ENCODE peak calls at places on chromosomes 16 and 17, in ten cellular contexts. One of them, this sample, is unnamed.

GRCh38 chr17:76370261-76370993 is 14.0 kb upstream of the SPHK1 start:
- DNase-seq in AG08395: peak
- DNase-seq in iris pigment epithelial cell: peak
- DNase-seq in IMR-90: peak
- DNase-seq in Karpas-422: peak
- DNase-seq in A549: peak
- DNase-seq in stimulated activated CD4-positive, alpha-beta T cell treated with anti-CD3 and anti-CD28 coated beads, Interleukin-4, amount 100 ng/mL, for 4 hours: no peak
- DNase-seq in activated naive CD4-positive, alpha-beta T cell: no peak
- DNase-seq in HEK293T: no peak
- DNase-seq in neural crest cell: no peak
- DNase-seq in this sample: peak

GRCh38 chr16:12803203-12804093 is at the start of gene CPPED1:
- DNase-seq in AG08395: peak
- DNase-seq in iris pigment epithelial cell: peak
- DNase-seq in IMR-90: peak
- DNase-seq in Karpas-422: peak
- DNase-seq in A549: peak
- DNase-seq in stimulated activated CD4-positive, alpha-beta T cell treated with anti-CD3 and anti-CD28 coated beads, Interleukin-4, amount 100 ng/mL, for 4 hours: peak
- DNase-seq in activated naive CD4-positive, alpha-beta T cell: peak
- DNase-seq in HEK293T: peak
- DNase-seq in neural crest cell: peak
- DNase-seq in this sample: peak

GRCh38 chr16:85898521-85899442 is at the start of gene IRF8:
- DNase-seq in AG08395: peak
- DNase-seq in iris pigment epithelial cell: peak
- DNase-seq in IMR-90: no peak
- DNase-seq in Karpas-422: peak
- DNase-seq in A549: no peak
- DNase-seq in stimulated activated CD4-positive, alpha-beta T cell treated with anti-CD3 and anti-CD28 coated beads, Interleukin-4, amount 100 ng/mL, for 4 hours: peak
- DNase-seq in activated naive CD4-positive, alpha-beta T cell: peak
- DNase-seq in HEK293T: peak
- DNase-seq in neural crest cell: peak
- DNase-seq in this sample: no peak

GRCh38 chr17:77858291-77859034 is 100.0 kb upstream of the TNRC6C start:
- DNase-seq in AG08395: no peak
- DNase-seq in iris pigment epithelial cell: no peak
- DNase-seq in IMR-90: no peak
- DNase-seq in Karpas-422: no peak
- DNase-seq in A549: no peak
- DNase-seq in stimulated activated CD4-positive, alpha-beta T cell treated with anti-CD3 and anti-CD28 coated beads, Interleukin-4, amount 100 ng/mL, for 4 hours: no peak
- DNase-seq in activated naive CD4-positive, alpha-beta T cell: no peak
- DNase-seq in HEK293T: no peak
- DNase-seq in neural crest cell: no peak
- DNase-seq in this sample: no peak

GRCh38 chr16:57672824-57673223 is 4.7 kb downstream of the ADGRG3 start:
- DNase-seq in AG08395: no peak
- DNase-seq in iris pigment epithelial cell: no peak
- DNase-seq in IMR-90: no peak
- DNase-seq in Karpas-422: no peak
- DNase-seq in A549: no peak
- DNase-seq in stimulated activated CD4-positive, alpha-beta T cell treated with anti-CD3 and anti-CD28 coated beads, Interleukin-4, amount 100 ng/mL, for 4 hours: no peak
- DNase-seq in activated naive CD4-positive, alpha-beta T cell: no peak
- DNase-seq in HEK293T: no peak
- DNase-seq in neural crest cell: no peak
- DNase-seq in this sample: no peak

GRCh38 chr17:73657473-73658116 is 13.3 kb upstream of the SDK2 start:
- DNase-seq in AG08395: peak
- DNase-seq in iris pigment epithelial cell: peak
- DNase-seq in IMR-90: no peak
- DNase-seq in Karpas-422: peak
- DNase-seq in A549: peak
- DNase-seq in stimulated activated CD4-positive, alpha-beta T cell treated with anti-CD3 and anti-CD28 coated beads, Interleukin-4, amount 100 ng/mL, for 4 hours: no peak
- DNase-seq in activated naive CD4-positive, alpha-beta T cell: no peak
- DNase-seq in HEK293T: peak
- DNase-seq in neural crest cell: peak
- DNase-seq in this sample: peak

GRCh38 chr17:19002805-19003542 is 1.6 kb downstream of the FAM83G start:
- DNase-seq in AG08395: peak
- DNase-seq in iris pigment epithelial cell: peak
- DNase-seq in IMR-90: peak
- DNase-seq in Karpas-422: no peak
- DNase-seq in A549: no peak
- DNase-seq in stimulated activated CD4-positive, alpha-beta T cell treated with anti-CD3 and anti-CD28 coated beads, Interleukin-4, amount 100 ng/mL, for 4 hours: peak
- DNase-seq in activated naive CD4-positive, alpha-beta T cell: no peak
- DNase-seq in HEK293T: no peak
- DNase-seq in neural crest cell: no peak
- DNase-seq in this sample: peak

GRCh38 chr16:3754304-3754703 is 37.0 kb upstream of the TRAP1 start:
- DNase-seq in AG08395: peak
- DNase-seq in iris pigment epithelial cell: peak
- DNase-seq in IMR-90: peak
- DNase-seq in Karpas-422: no peak
- DNase-seq in A549: no peak
- DNase-seq in stimulated activated CD4-positive, alpha-beta T cell treated with anti-CD3 and anti-CD28 coated beads, Interleukin-4, amount 100 ng/mL, for 4 hours: no peak
- DNase-seq in activated naive CD4-positive, alpha-beta T cell: no peak
- DNase-seq in HEK293T: no peak
- DNase-seq in neural crest cell: no peak
- DNase-seq in this sample: no peak

GRCh38 chr17:34720760-34721159 is 141.4 kb downstream of the TMEM132E start:
- DNase-seq in AG08395: no peak
- DNase-seq in iris pigment epithelial cell: no peak
- DNase-seq in IMR-90: no peak
- DNase-seq in Karpas-422: no peak
- DNase-seq in A549: peak
- DNase-seq in stimulated activated CD4-positive, alpha-beta T cell treated with anti-CD3 and anti-CD28 coated beads, Interleukin-4, amount 100 ng/mL, for 4 hours: no peak
- DNase-seq in activated naive CD4-positive, alpha-beta T cell: no peak
- DNase-seq in HEK293T: no peak
- DNase-seq in neural crest cell: no peak
- DNase-seq in this sample: peak

GRCh38 chr17:47745037-47745380 is 12.0 kb downstream of the TBX21 start:
- DNase-seq in AG08395: no peak
- DNase-seq in iris pigment epithelial cell: no peak
- DNase-seq in IMR-90: no peak
- DNase-seq in Karpas-422: no peak
- DNase-seq in A549: no peak
- DNase-seq in stimulated activated CD4-positive, alpha-beta T cell treated with anti-CD3 and anti-CD28 coated beads, Interleukin-4, amount 100 ng/mL, for 4 hours: no peak
- DNase-seq in activated naive CD4-positive, alpha-beta T cell: no peak
- DNase-seq in HEK293T: no peak
- DNase-seq in neural crest cell: no peak
- DNase-seq in this sample: no peak

GRCh38 chr17:31067699-31068184 is 27.0 kb upstream of the NF1 start:
- DNase-seq in AG08395: peak
- DNase-seq in iris pigment epithelial cell: peak
- DNase-seq in IMR-90: peak
- DNase-seq in Karpas-422: no peak
- DNase-seq in A549: peak
- DNase-seq in stimulated activated CD4-positive, alpha-beta T cell treated with anti-CD3 and anti-CD28 coated beads, Interleukin-4, amount 100 ng/mL, for 4 hours: no peak
- DNase-seq in activated naive CD4-positive, alpha-beta T cell: no peak
- DNase-seq in HEK293T: no peak
- DNase-seq in neural crest cell: no peak
- DNase-seq in this sample: peak

GRCh38 chr16:71460246-71460645 is 1.8 kb downstream of the ZNF23 start:
- DNase-seq in AG08395: peak
- DNase-seq in iris pigment epithelial cell: peak
- DNase-seq in IMR-90: peak
- DNase-seq in Karpas-422: no peak
- DNase-seq in A549: no peak
- DNase-seq in stimulated activated CD4-positive, alpha-beta T cell treated with anti-CD3 and anti-CD28 coated beads, Interleukin-4, amount 100 ng/mL, for 4 hours: no peak
- DNase-seq in activated naive CD4-positive, alpha-beta T cell: no peak
- DNase-seq in HEK293T: no peak
- DNase-seq in neural crest cell: no peak
- DNase-seq in this sample: peak

GRCh38 chr17:22268214-22268911 is 576.0 kb downstream of the KCNJ18 start:
- DNase-seq in AG08395: no peak
- DNase-seq in iris pigment epithelial cell: no peak
- DNase-seq in IMR-90: no peak
- DNase-seq in Karpas-422: peak
- DNase-seq in A549: no peak
- DNase-seq in stimulated activated CD4-positive, alpha-beta T cell treated with anti-CD3 and anti-CD28 coated beads, Interleukin-4, amount 100 ng/mL, for 4 hours: no peak
- DNase-seq in activated naive CD4-positive, alpha-beta T cell: no peak
- DNase-seq in HEK293T: no peak
- DNase-seq in neural crest cell: no peak
- DNase-seq in this sample: no peak

GRCh38 chr17:30263552-30264333 is 28.0 kb downstream of the BLMH start:
- DNase-seq in AG08395: no peak
- DNase-seq in iris pigment epithelial cell: peak
- DNase-seq in IMR-90: peak
- DNase-seq in Karpas-422: no peak
- DNase-seq in A549: no peak
- DNase-seq in stimulated activated CD4-positive, alpha-beta T cell treated with anti-CD3 and anti-CD28 coated beads, Interleukin-4, amount 100 ng/mL, for 4 hours: no peak
- DNase-seq in activated naive CD4-positive, alpha-beta T cell: no peak
- DNase-seq in HEK293T: no peak
- DNase-seq in neural crest cell: no peak
- DNase-seq in this sample: no peak

GRCh38 chr17:75640556-75641119 is 7.4 kb downstream of the SMIM5 start:
- DNase-seq in AG08395: no peak
- DNase-seq in iris pigment epithelial cell: no peak
- DNase-seq in IMR-90: no peak
- DNase-seq in Karpas-422: no peak
- DNase-seq in A549: no peak
- DNase-seq in stimulated activated CD4-positive, alpha-beta T cell treated with anti-CD3 and anti-CD28 coated beads, Interleukin-4, amount 100 ng/mL, for 4 hours: no peak
- DNase-seq in activated naive CD4-positive, alpha-beta T cell: no peak
- DNase-seq in HEK293T: no peak
- DNase-seq in neural crest cell: no peak
- DNase-seq in this sample: no peak

GRCh38 chr17:31834448-31834847 is 24.6 kb downstream of the COPRS start:
- DNase-seq in AG08395: no peak
- DNase-seq in iris pigment epithelial cell: no peak
- DNase-seq in IMR-90: no peak
- DNase-seq in Karpas-422: no peak
- DNase-seq in A549: no peak
- DNase-seq in stimulated activated CD4-positive, alpha-beta T cell treated with anti-CD3 and anti-CD28 coated beads, Interleukin-4, amount 100 ng/mL, for 4 hours: no peak
- DNase-seq in activated naive CD4-positive, alpha-beta T cell: no peak
- DNase-seq in HEK293T: no peak
- DNase-seq in neural crest cell: no peak
- DNase-seq in this sample: no peak